ENCODE peak calls at places on chromosomes 6 and 20, in seven cellular contexts. V is neural progenitor cell, R is MM.1S, I is A549, Q is mammary epithelial cell, Y is PC-9, E is HCT116. D is an unnamed sample.

GRCh38 chr20:21615617-21616080 is 89.8 kb upstream of the PAX1 start:
- DNase-seq in E (peak; percentile 26), R (peak; percentile 69), V (peak; percentile 84), I (peak; percentile 73), Q (peak; percentile 43), Y (no peak), D (peak; percentile 11)

GRCh38 chr20:8940311-8940710 is 128.6 kb upstream of the PLCB4 start:
- DNase-seq in Q (no peak), E (no peak), I (no peak), V (no peak), R (no peak), Y (no peak), D (no peak)

GRCh38 chr6:8556370-8557018 is 121.1 kb upstream of the SLC35B3 start:
- DNase-seq in Y (peak; percentile 65), E (peak; percentile 16), R (no peak), I (peak; percentile 10), V (no peak), Q (peak; percentile 86), D (peak; percentile 30)

GRCh38 chr6:87789198-87789899 is 87.3 kb upstream of the AKIRIN2 start:
- DNase-seq in I (peak; percentile 79), R (no peak), E (no peak), Q (peak; percentile 89), Y (peak; percentile 37), V (no peak), D (no peak)

GRCh38 chr6:144278659-144279314 is 6.3 kb upstream of the UTRN start:
- DNase-seq in V (no peak), Y (peak; percentile 81), Q (peak; percentile 35), I (no peak), E (no peak), R (no peak), D (peak; percentile 79)

GRCh38 chr6:67131827-67132226 is 1424.8 kb upstream of the EYS start:
- DNase-seq in I (no peak), E (no peak), Q (no peak), V (peak; percentile 16), R (no peak), Y (no peak), D (no peak)

GRCh38 chr20:39010496-39010895 is 48.4 kb downstream of the DHX35 start:
- DNase-seq in V (peak; percentile 19), E (no peak), I (no peak), Y (no peak), R (no peak), Q (no peak), D (no peak)

GRCh38 chr6:136236491-136237293 is 13.4 kb downstream of the MTFR2 start:
- DNase-seq in I (no peak), V (peak; percentile 14), R (no peak), Y (no peak), E (no peak), Q (no peak), D (no peak)

GRCh38 chr6:144782634-144783033 is 497.5 kb downstream of the UTRN start:
- DNase-seq in E (no peak), R (no peak), Q (no peak), I (no peak), Y (no peak), V (no peak), D (no peak)

GRCh38 chr6:86723729-86724128 is 213.6 kb upstream of the HTR1E start:
- DNase-seq in Y (peak; percentile 53), I (no peak), V (no peak), R (no peak), Q (peak; percentile 24), E (no peak), D (no peak)

GRCh38 chr6:144566868-144567615 is 281.9 kb downstream of the UTRN start:
- DNase-seq in I (no peak), Y (no peak), E (no peak), Q (no peak), R (no peak), V (no peak), D (no peak)

GRCh38 chr6:136782021-136782770 is 10.1 kb downstream of the MAP3K5 start:
- DNase-seq in Y (peak; percentile 98), V (no peak), E (no peak), I (no peak), Q (peak; percentile 68), R (no peak), D (no peak)

GRCh38 chr20:62979876-62980373 is 26.8 kb downstream of the BHLHE23 start:
- DNase-seq in R (no peak), V (peak; percentile 42), I (no peak), Q (no peak), E (no peak), Y (no peak), D (no peak)

GRCh38 chr6:14601490-14601889 is 483.9 kb downstream of the CD83 start:
- DNase-seq in Q (no peak), Y (no peak), E (no peak), V (no peak), R (no peak), I (no peak), D (no peak)

GRCh38 chr6:149265945-149266344 is 51.6 kb upstream of the TAB2 start:
- DNase-seq in Q (no peak), Y (no peak), E (no peak), V (no peak), I (no peak), R (no peak), D (no peak)

GRCh38 chr20:54502179-54502578 is 26.8 kb downstream of the DOK5 start:
- DNase-seq in E (no peak), Q (no peak), V (no peak), R (no peak), Y (no peak), I (no peak), D (no peak)

GRCh38 chr6:125989631-125990030 is 3.3 kb downstream of the TRMT11 start:
- DNase-seq in Q (no peak), R (no peak), Y (no peak), I (no peak), E (no peak), V (no peak), D (no peak)

GRCh38 chr20:24823176-24823575 is 125.9 kb upstream of the CST7 start:
- DNase-seq in I (no peak), V (no peak), Q (no peak), Y (no peak), R (no peak), E (no peak), D (no peak)

GRCh38 chr20:49276201-49276894 is 1.5 kb downstream of the ZNFX1 start:
- DNase-seq in Y (peak; percentile 90), V (no peak), I (no peak), Q (peak; percentile 73), R (no peak), E (no peak), D (no peak)

GRCh38 chr6:140271759-140272377 is 897.4 kb upstream of the CITED2 start:
- DNase-seq in Y (no peak), Q (no peak), V (no peak), I (no peak), E (no peak), R (peak; percentile 48), D (no peak)

GRCh38 chr20:38937000-38937399 is 10.8 kb downstream of the FAM83D start:
- DNase-seq in Y (no peak), R (no peak), I (no peak), Q (no peak), E (no peak), V (no peak), D (no peak)

GRCh38 chr6:144575327-144575726 is 290.2 kb downstream of the UTRN start:
- DNase-seq in Q (no peak), Y (no peak), R (no peak), E (no peak), V (no peak), I (no peak), D (no peak)

GRCh38 chr6:149318581-149319286 is 1.2 kb downstream of the TAB2 start:
- DNase-seq in V (peak; percentile 38), Y (no peak), R (peak; percentile 43), Q (peak; percentile 25), I (no peak), E (no peak), D (no peak)

GRCh38 chr6:99841297-99841696 is 152.7 kb downstream of the MCHR2 start:
- DNase-seq in Y (no peak), I (no peak), Q (peak; percentile 52), V (no peak), E (no peak), R (no peak), D (no peak)

GRCh38 chr6:84428300-84428907 is 201.0 kb upstream of the CEP162 start:
- DNase-seq in Q (peak; percentile 24), V (peak; percentile 70), Y (no peak), I (peak; percentile 7), R (peak; percentile 56), E (peak; percentile 44), D (no peak)

GRCh38 chr20:43968341-43968740 is 53.7 kb downstream of the TOX2 start:
- DNase-seq in Q (no peak), E (no peak), Y (no peak), V (no peak), I (no peak), R (no peak), D (no peak)

GRCh38 chr20:45138451-45139300 is 14.4 kb upstream of the WFDC12 start:
- DNase-seq in Q (peak; percentile 56), V (peak; percentile 74), E (peak; percentile 21), R (peak; percentile 59), Y (peak; percentile 62), I (peak; percentile 31), D (no peak)

GRCh38 chr6:36124881-36125280 is 5.4 kb upstream of the MAPK13 start:
- DNase-seq in Q (no peak), R (no peak), V (no peak), I (no peak), E (no peak), Y (no peak), D (no peak)
- H3K4me2 ChIP-seq in Q (no peak overlapping the region), R (no peak overlapping the region), V (no peak overlapping the region), I (no peak overlapping the region), E (no peak overlapping the region), Y (no peak overlapping the region), D (no peak overlapping the region)

GRCh38 chr6:147017153-147017552 is 187.1 kb upstream of the STXBP5 start:
- DNase-seq in E (no peak), Q (no peak), R (no peak), Y (no peak), V (no peak), I (no peak), D (no peak)
- TF ChIP-seq CTCF in E (no peak), Q (no peak), R (no peak), Y (no peak), V (no peak), I (no peak), D (no peak)

GRCh38 chr6:44100088-44100550 is 27.1 kb downstream of the MRPL14 start:
- DNase-seq in I (peak; percentile 38), E (no peak), Y (peak; percentile 43), Q (no peak), V (peak; percentile 50), R (peak; percentile 55), D (no peak)
- H3K4me1 ChIP-seq in I (no peaks in the 10 kb centered on the region), E (no peaks in the 10 kb centered on the region), Y (no peaks in the 10 kb centered on the region), Q (no peaks in the 10 kb centered on the region), V (peaks cover 9% of the 10 kb centered on the region), R (peaks cover 4% of the 10 kb centered on the region), D (no peaks in the 10 kb centered on the region)

DNA sequence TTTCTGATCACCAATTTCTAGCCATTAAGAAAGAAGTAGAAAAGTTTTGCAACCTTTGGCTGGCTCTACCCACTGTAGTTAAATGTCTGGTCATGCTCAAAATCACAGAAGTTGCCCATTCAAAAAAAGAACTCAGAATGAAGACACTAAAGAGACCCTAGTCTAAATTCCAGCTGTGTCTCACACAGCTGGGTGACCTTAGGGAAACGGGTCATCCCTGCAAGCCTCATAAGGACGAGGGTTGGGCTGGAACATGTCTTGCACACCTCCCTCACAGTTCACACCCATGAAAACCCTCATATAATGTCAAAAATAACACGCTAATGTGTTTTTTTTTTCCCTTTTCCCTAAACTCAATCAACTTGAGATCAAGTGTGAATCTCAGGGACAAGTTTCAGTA is 10.3 kb downstream of the FOXQ1 start:
- DNase-seq in V (no peak), E (no peak), R (no peak), I (no peak), Y (no peak), Q (no peak), D (no peak)
- H3K4me2 ChIP-seq in V (no peak overlapping the region), E (no peak overlapping the region), R (no peak overlapping the region), I (peak overlapping the region; percentile 49), Y (peak overlapping the region; percentile 74), Q (no peak overlapping the region), D (no peak overlapping the region)

GRCh38 chr6:75124085-75124484 is 81.8 kb downstream of the COL12A1 start:
- DNase-seq in I (no peak), V (no peak), Y (no peak), Q (no peak), E (no peak), R (no peak), D (no peak)
- TF ChIP-seq CTCF in I (no peak), V (peak; percentile 6), Y (no peak), Q (no peak), E (no peak), R (no peak), D (no peak)